ENCODE peak calls at places on chromosomes 13 and 19, in five cellular contexts. One of them, this sample, is unnamed.

GRCh38 chr19:1154731-1155351 is 19.2 kb downstream of the SBNO2 start:
- DNase-seq in A549: peak; percentile 58
- DNase-seq in tibial nerve: peak; percentile 78
- DNase-seq in right lobe of liver: peak; percentile 95
- DNase-seq in stomach: peak; percentile 87
- DNase-seq in this sample: peak; percentile 90

GRCh38 chr13:49749852-49750251 is 42.6 kb downstream of the KPNA3 start:
- DNase-seq in A549: no peak
- DNase-seq in tibial nerve: no peak
- DNase-seq in right lobe of liver: no peak
- DNase-seq in stomach: no peak
- DNase-seq in this sample: no peak

GRCh38 chr13:42649761-42650289 is 75.9 kb downstream of the TNFSF11 start:
- DNase-seq in A549: no peak
- DNase-seq in tibial nerve: no peak
- DNase-seq in right lobe of liver: no peak
- DNase-seq in stomach: no peak
- DNase-seq in this sample: no peak

GRCh38 chr13:72204291-72204690 is 337.3 kb upstream of the DACH1 start:
- DNase-seq in A549: no peak
- DNase-seq in tibial nerve: no peak
- DNase-seq in right lobe of liver: no peak
- DNase-seq in stomach: no peak
- DNase-seq in this sample: no peak

GRCh38 chr19:2587001-2587719 is 111.2 kb downstream of the GADD45B start:
- DNase-seq in A549: no peak
- DNase-seq in tibial nerve: no peak
- DNase-seq in right lobe of liver: no peak
- DNase-seq in stomach: no peak
- DNase-seq in this sample: no peak

GRCh38 chr19:39212377-39212742 is 8.3 kb upstream of the SYCN start:
- DNase-seq in A549: no peak
- DNase-seq in tibial nerve: no peak
- DNase-seq in right lobe of liver: peak; percentile 55
- DNase-seq in stomach: peak; percentile 59
- DNase-seq in this sample: no peak

GRCh38 chr19:45484273-45484945 is 12.4 kb downstream of the RTN2 start:
- DNase-seq in A549: no peak
- DNase-seq in tibial nerve: no peak
- DNase-seq in right lobe of liver: no peak
- DNase-seq in stomach: no peak
- DNase-seq in this sample: no peak

GRCh38 chr19:18112989-18113478 is 15.5 kb downstream of the MAST3 start:
- DNase-seq in A549: peak; percentile 71
- DNase-seq in tibial nerve: peak; percentile 77
- DNase-seq in right lobe of liver: peak; percentile 89
- DNase-seq in stomach: peak; percentile 87
- DNase-seq in this sample: peak; percentile 85

GRCh38 chr19:16899566-16900075 is 10.8 kb downstream of the F2RL3 start:
- DNase-seq in A549: peak; percentile 64
- DNase-seq in tibial nerve: no peak
- DNase-seq in right lobe of liver: no peak
- DNase-seq in stomach: peak; percentile 46
- DNase-seq in this sample: no peak

GRCh38 chr13:43805071-43805468 is 18.3 kb upstream of the ENOX1 start:
- DNase-seq in A549: peak; percentile 55
- DNase-seq in tibial nerve: no peak
- DNase-seq in right lobe of liver: no peak
- DNase-seq in stomach: no peak
- DNase-seq in this sample: no peak

GRCh38 chr19:38733493-38734175 is 10.6 kb downstream of the CAPN12 start:
- DNase-seq in A549: peak; percentile 65
- DNase-seq in tibial nerve: no peak
- DNase-seq in right lobe of liver: peak; percentile 51
- DNase-seq in stomach: no peak
- DNase-seq in this sample: peak; percentile 32

GRCh38 chr13:110006304-110006703 is 219.9 kb upstream of the IRS2 start:
- DNase-seq in A549: no peak
- DNase-seq in tibial nerve: no peak
- DNase-seq in right lobe of liver: no peak
- DNase-seq in stomach: no peak
- DNase-seq in this sample: peak; percentile 48

GRCh38 chr19:2561221-2561620 is 85.3 kb downstream of the GADD45B start:
- DNase-seq in A549: no peak
- DNase-seq in tibial nerve: no peak
- DNase-seq in right lobe of liver: no peak
- DNase-seq in stomach: no peak
- DNase-seq in this sample: peak; percentile 20

GRCh38 chr13:53782400-53783030 is 753.9 kb downstream of the OLFM4 start:
- DNase-seq in A549: peak; percentile 1
- DNase-seq in tibial nerve: no peak
- DNase-seq in right lobe of liver: no peak
- DNase-seq in stomach: peak; percentile 32
- DNase-seq in this sample: peak; percentile 8

GRCh38 chr19:2235026-2235395 is 1.1 kb downstream of the PLEKHJ1 start:
- DNase-seq in A549: no peak
- DNase-seq in tibial nerve: no peak
- DNase-seq in right lobe of liver: no peak
- DNase-seq in stomach: no peak
- DNase-seq in this sample: no peak

GRCh38 chr19:29622191-29623070 is 16.3 kb downstream of the POP4 start:
- DNase-seq in A549: no peak
- DNase-seq in tibial nerve: no peak
- DNase-seq in right lobe of liver: no peak
- DNase-seq in stomach: no peak
- DNase-seq in this sample: no peak

GRCh38 chr13:111344471-111345191 is 24.2 kb downstream of the TEX29 start:
- DNase-seq in A549: no peak
- DNase-seq in tibial nerve: no peak
- DNase-seq in right lobe of liver: no peak
- DNase-seq in stomach: peak; percentile 63
- DNase-seq in this sample: no peak

GRCh38 chr13:30466358-30466714 is 600 bp upstream of the HMGB1 start:
- DNase-seq in A549: no peak
- DNase-seq in tibial nerve: no peak
- DNase-seq in right lobe of liver: no peak
- DNase-seq in stomach: no peak
- DNase-seq in this sample: no peak

GRCh38 chr19:39935262-39935661 is 828 bp upstream of the FCGBP start:
- DNase-seq in A549: no peak
- DNase-seq in tibial nerve: no peak
- DNase-seq in right lobe of liver: no peak
- DNase-seq in stomach: no peak
- DNase-seq in this sample: no peak

GRCh38 chr19:32287811-32288227 is 57.6 kb upstream of the ZNF507 start:
- DNase-seq in A549: peak; percentile 44
- DNase-seq in tibial nerve: peak; percentile 63
- DNase-seq in right lobe of liver: no peak
- DNase-seq in stomach: peak; percentile 52
- DNase-seq in this sample: peak; percentile 64

GRCh38 chr19:12628040-12629022 is 17.6 kb downstream of the ZNF791 start:
- DNase-seq in A549: no peak
- DNase-seq in tibial nerve: no peak
- DNase-seq in right lobe of liver: no peak
- DNase-seq in stomach: no peak
- DNase-seq in this sample: no peak

GRCh38 chr13:77533875-77534788 is 1.4 kb upstream of the SCEL start:
- DNase-seq in A549: no peak
- DNase-seq in tibial nerve: no peak
- DNase-seq in right lobe of liver: no peak
- DNase-seq in stomach: no peak
- DNase-seq in this sample: no peak

GRCh38 chr13:44967656-44968451 is 21.4 kb downstream of the NUFIP1 start:
- DNase-seq in A549: no peak
- DNase-seq in tibial nerve: no peak
- DNase-seq in right lobe of liver: no peak
- DNase-seq in stomach: no peak
- DNase-seq in this sample: no peak

GRCh38 chr19:45117666-45118065 is 24.7 kb downstream of the PPP1R37 start:
- DNase-seq in A549: no peak
- DNase-seq in tibial nerve: no peak
- DNase-seq in right lobe of liver: no peak
- DNase-seq in stomach: no peak
- DNase-seq in this sample: no peak

GRCh38 chr13:79393564-79394249 is 12.3 kb downstream of the RBM26 start:
- DNase-seq in A549: no peak
- DNase-seq in tibial nerve: no peak
- DNase-seq in right lobe of liver: no peak
- DNase-seq in stomach: peak; percentile 80
- DNase-seq in this sample: no peak

GRCh38 chr13:25803626-25804025 is 248.2 kb downstream of the SHISA2 start:
- DNase-seq in A549: no peak
- DNase-seq in tibial nerve: no peak
- DNase-seq in right lobe of liver: no peak
- DNase-seq in stomach: no peak
- DNase-seq in this sample: no peak

GRCh38 chr19:47093841-47094240 is 19.7 kb downstream of the ZC3H4 start:
- DNase-seq in A549: no peak
- DNase-seq in tibial nerve: no peak
- DNase-seq in right lobe of liver: no peak
- DNase-seq in stomach: no peak
- DNase-seq in this sample: no peak

GRCh38 chr19:14450168-14450874 is 17.2 kb downstream of the PKN1 start:
- DNase-seq in A549: peak; percentile 56
- DNase-seq in tibial nerve: no peak
- DNase-seq in right lobe of liver: no peak
- DNase-seq in stomach: no peak
- DNase-seq in this sample: peak; percentile 15

GRCh38 chr13:89694471-89694870 is 1653.0 kb upstream of the MIR17HG start:
- DNase-seq in A549: no peak
- DNase-seq in tibial nerve: no peak
- DNase-seq in right lobe of liver: no peak
- DNase-seq in stomach: no peak
- DNase-seq in this sample: no peak

GRCh38 chr13:89695343-89696257 is 1651.9 kb upstream of the MIR17HG start:
- DNase-seq in A549: peak; percentile 0
- DNase-seq in tibial nerve: no peak
- DNase-seq in right lobe of liver: no peak
- DNase-seq in stomach: peak; percentile 39
- DNase-seq in this sample: no peak
- TF ChIP-seq CTCF in A549: peak; percentile 68
- TF ChIP-seq CTCF in tibial nerve: peak; percentile 46
- TF ChIP-seq CTCF in right lobe of liver: peak; percentile 78
- TF ChIP-seq CTCF in stomach: no peak
- TF ChIP-seq CTCF in this sample: peak; percentile 62

GRCh38 chr13:27624071-27624470 is 2.4 kb downstream of the POLR1D start:
- DNase-seq in A549: no peak
- DNase-seq in tibial nerve: no peak
- DNase-seq in right lobe of liver: no peak
- DNase-seq in stomach: peak; percentile 27
- DNase-seq in this sample: no peak
- H3K4me3 ChIP-seq in A549: no peak overlapping the region
- H3K4me3 ChIP-seq in tibial nerve: no peak overlapping the region
- H3K4me3 ChIP-seq in right lobe of liver: no peak overlapping the region
- H3K4me3 ChIP-seq in stomach: no peak overlapping the region
- H3K4me3 ChIP-seq in this sample: no peak overlapping the region

GRCh38 chr19:11138659-11139526 is 16.7 kb downstream of the SPC24 start:
- DNase-seq in A549: peak; percentile 69
- DNase-seq in tibial nerve: peak; percentile 60
- DNase-seq in right lobe of liver: peak; percentile 64
- DNase-seq in stomach: peak; percentile 68
- DNase-seq in this sample: peak; percentile 94

GRCh38 chr19:11140896-11141295 is 14.7 kb downstream of the SPC24 start:
- DNase-seq in A549: no peak
- DNase-seq in tibial nerve: no peak
- DNase-seq in right lobe of liver: no peak
- DNase-seq in stomach: no peak
- DNase-seq in this sample: no peak

GRCh38 chr19:11131471-11131870 is 24.1 kb downstream of the SPC24 start:
- DNase-seq in A549: no peak
- DNase-seq in tibial nerve: no peak
- DNase-seq in right lobe of liver: no peak
- DNase-seq in stomach: no peak
- DNase-seq in this sample: no peak

GRCh38 chr19:11137542-11138384 is 17.8 kb downstream of the SPC24 start:
- DNase-seq in A549: peak; percentile 55
- DNase-seq in tibial nerve: peak; percentile 75
- DNase-seq in right lobe of liver: peak; percentile 90
- DNase-seq in stomach: peak; percentile 77
- DNase-seq in this sample: peak; percentile 91

DNA sequence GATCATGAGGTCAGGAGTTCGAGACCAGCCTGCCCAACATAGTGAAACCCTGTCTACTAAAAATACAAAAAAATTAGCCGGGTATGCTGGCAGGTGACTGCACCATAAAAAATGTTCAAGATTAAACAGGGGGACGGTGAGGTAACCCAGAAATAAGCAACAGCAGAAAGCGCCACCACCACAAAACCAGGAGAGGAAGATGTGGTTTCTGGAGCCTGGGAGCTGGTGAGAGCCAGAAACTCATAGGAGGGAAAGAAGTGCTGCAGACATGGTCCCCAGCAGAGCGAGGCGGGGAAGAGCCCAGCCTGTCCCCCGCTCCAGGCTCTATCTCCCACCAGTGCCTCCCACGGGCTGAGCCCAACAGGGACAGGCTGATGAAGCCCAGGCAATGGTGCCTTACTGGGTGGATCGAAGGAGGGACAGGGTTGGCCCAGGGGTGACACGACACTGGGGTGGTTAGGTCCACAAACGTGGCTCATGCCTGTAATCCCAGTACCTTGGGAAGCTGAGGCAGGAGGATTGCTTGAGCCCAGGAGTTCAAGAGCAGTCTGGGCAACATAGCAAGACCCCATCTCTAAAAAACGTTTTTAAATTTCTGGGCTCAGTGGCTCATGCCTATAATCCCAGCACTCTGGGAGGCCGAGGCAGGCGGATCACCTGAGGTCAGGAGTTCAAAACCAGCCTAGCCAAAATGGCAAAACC is 19.0 kb downstream of the SPC24 start:
- DNase-seq in A549: no peak
- DNase-seq in tibial nerve: no peak
- DNase-seq in right lobe of liver: no peak
- DNase-seq in stomach: no peak
- DNase-seq in this sample: no peak
- TF ChIP-seq POLR2A in A549: no peak
- TF ChIP-seq POLR2A in tibial nerve: no peak
- TF ChIP-seq POLR2A in right lobe of liver: no peak
- TF ChIP-seq POLR2A in stomach: no peak
- TF ChIP-seq POLR2A in this sample: no peak

GRCh38 chr13:23458972-23459371 is 25.5 kb upstream of the SACS start:
- DNase-seq in A549: no peak
- DNase-seq in tibial nerve: no peak
- DNase-seq in right lobe of liver: no peak
- DNase-seq in stomach: no peak
- DNase-seq in this sample: no peak

GRCh38 chr13:23456437-23456836 is 22.9 kb upstream of the SACS start:
- DNase-seq in A549: no peak
- DNase-seq in tibial nerve: no peak
- DNase-seq in right lobe of liver: no peak
- DNase-seq in stomach: no peak
- DNase-seq in this sample: no peak

GRCh38 chr13:23460309-23460708 is 26.8 kb upstream of the SACS start:
- DNase-seq in A549: no peak
- DNase-seq in tibial nerve: no peak
- DNase-seq in right lobe of liver: no peak
- DNase-seq in stomach: no peak
- DNase-seq in this sample: no peak

GRCh38 chr13:23453132-23453531 is 19.6 kb upstream of the SACS start:
- DNase-seq in A549: no peak
- DNase-seq in tibial nerve: no peak
- DNase-seq in right lobe of liver: no peak
- DNase-seq in stomach: no peak
- DNase-seq in this sample: no peak

GRCh38 chr13:23455401-23456185 is 22.1 kb upstream of the SACS start:
- DNase-seq in A549: no peak
- DNase-seq in tibial nerve: no peak
- DNase-seq in right lobe of liver: peak; percentile 71
- DNase-seq in stomach: no peak
- DNase-seq in this sample: no peak
- TF ChIP-seq CTCF in A549: no peak
- TF ChIP-seq CTCF in tibial nerve: no peak
- TF ChIP-seq CTCF in right lobe of liver: no peak
- TF ChIP-seq CTCF in stomach: no peak
- TF ChIP-seq CTCF in this sample: no peak

This sample was measured in heart left ventricle.